ENCODE peak calls at places on chromosomes 13 and 19, in ten cellular contexts. X is GM23338, N is upper lobe of right lung, D is AG04449, Z is cardiac fibroblast, H is left lung, J is psoas muscle, G is cardiac muscle cell, B is astrocyte of the spinal cord, V is foreskin fibroblast. C is an unnamed sample.

GRCh38 chr13:36981156-36981743 is 17.9 kb downstream of the ALG5 start:
- DNase-seq in X (peak; percentile 56), N (no peak), D (no peak), Z (peak; percentile 78), H (no peak), J (no peak), G (peak; percentile 52), B (peak; percentile 71), V (peak; percentile 27), C (peak; percentile 81)

GRCh38 chr13:19681517-19681916 is 48.1 kb downstream of the MPHOSPH8 start:
- DNase-seq in X (peak; percentile 87), N (no peak), D (no peak), Z (peak; percentile 22), H (no peak), J (no peak), G (no peak), B (peak; percentile 33), V (no peak), C (no peak)

GRCh38 chr13:85163063-85163462 is 636.2 kb downstream of the SLITRK6 start:
- DNase-seq in X (no peak), N (no peak), D (no peak), Z (no peak), H (no peak), J (no peak), G (no peak), B (no peak), V (no peak), C (no peak)

GRCh38 chr13:40275636-40276035 is 390.8 kb downstream of the FOXO1 start:
- DNase-seq in X (no peak), N (no peak), D (no peak), Z (peak; percentile 65), H (no peak), J (no peak), G (no peak), B (no peak), V (peak; percentile 21), C (peak; percentile 28)

GRCh38 chr19:36508325-36508724 is 19.0 kb upstream of the ZNF566 start:
- DNase-seq in X (no peak), N (no peak), D (no peak), Z (no peak), H (no peak), J (no peak), G (no peak), B (no peak), V (no peak), C (no peak)

GRCh38 chr13:37225414-37226047 is 120.1 kb upstream of the CSNK1A1L start:
- DNase-seq in X (no peak), N (no peak), D (peak; percentile 37), Z (peak; percentile 73), H (no peak), J (no peak), G (no peak), B (peak; percentile 76), V (no peak), C (peak; percentile 89)

GRCh38 chr13:70162141-70162540 is 53.9 kb upstream of the KLHL1 start:
- DNase-seq in X (peak; percentile 36), N (no peak), D (no peak), Z (no peak), H (no peak), J (no peak), G (peak; percentile 83), B (no peak), V (no peak), C (no peak)

GRCh38 chr19:45827459-45828093 is 12.5 kb upstream of the RSPH6A start:
- DNase-seq in X (peak; percentile 36), N (no peak), D (no peak), Z (no peak), H (peak; percentile 43), J (peak; percentile 37), G (no peak), B (no peak), V (no peak), C (no peak)

GRCh38 chr13:63304497-63304896 is 1888.8 kb upstream of the PCDH20 start:
- DNase-seq in X (no peak), N (no peak), D (no peak), Z (no peak), H (no peak), J (no peak), G (no peak), B (no peak), V (no peak), C (no peak)

GRCh38 chr13:36601186-36601585 is 72.6 kb upstream of the SERTM1 start:
- DNase-seq in X (no peak), N (no peak), D (no peak), Z (peak; percentile 1), H (no peak), J (no peak), G (no peak), B (peak; percentile 3), V (no peak), C (no peak)

GRCh38 chr13:113890758-113891480 is 27.0 kb upstream of the GAS6 start:
- DNase-seq in X (peak; percentile 52), N (no peak), D (no peak), Z (no peak), H (no peak), J (no peak), G (no peak), B (no peak), V (no peak), C (peak; percentile 49)

GRCh38 chr13:36275190-36276002 is 22.2 kb downstream of the CCDC169 start:
- DNase-seq in X (peak; percentile 85), N (no peak), D (no peak), Z (peak; percentile 89), H (no peak), J (no peak), G (peak; percentile 71), B (peak; percentile 82), V (peak; percentile 30), C (peak; percentile 89)

GRCh38 chr19:19033176-19033425 is 216 bp downstream of the SUGP2 start:
- DNase-seq in X (no peak), N (no peak), D (no peak), Z (no peak), H (no peak), J (no peak), G (no peak), B (no peak), V (no peak), C (no peak)

GRCh38 chr19:19028526-19028925 is 4.8 kb downstream of the SUGP2 start:
- DNase-seq in X (no peak), N (no peak), D (no peak), Z (no peak), H (no peak), J (no peak), G (no peak), B (no peak), V (no peak), C (no peak)

GRCh38 chr19:19032420-19033175 is 719 bp downstream of the SUGP2 start:
- DNase-seq in X (peak; percentile 98), N (peak; percentile 87), D (peak; percentile 72), Z (peak; percentile 95), H (no peak), J (peak; percentile 94), G (peak; percentile 96), B (peak; percentile 94), V (peak; percentile 92), C (peak; percentile 93)

GRCh38 chr19:19034204-19034624 is 811 bp downstream of the ARMC6 start:
- DNase-seq in X (peak; percentile 87), N (peak; percentile 80), D (no peak), Z (peak; percentile 71), H (peak; percentile 87), J (no peak), G (peak; percentile 70), B (peak; percentile 58), V (peak; percentile 67), C (peak; percentile 43)

DNA sequence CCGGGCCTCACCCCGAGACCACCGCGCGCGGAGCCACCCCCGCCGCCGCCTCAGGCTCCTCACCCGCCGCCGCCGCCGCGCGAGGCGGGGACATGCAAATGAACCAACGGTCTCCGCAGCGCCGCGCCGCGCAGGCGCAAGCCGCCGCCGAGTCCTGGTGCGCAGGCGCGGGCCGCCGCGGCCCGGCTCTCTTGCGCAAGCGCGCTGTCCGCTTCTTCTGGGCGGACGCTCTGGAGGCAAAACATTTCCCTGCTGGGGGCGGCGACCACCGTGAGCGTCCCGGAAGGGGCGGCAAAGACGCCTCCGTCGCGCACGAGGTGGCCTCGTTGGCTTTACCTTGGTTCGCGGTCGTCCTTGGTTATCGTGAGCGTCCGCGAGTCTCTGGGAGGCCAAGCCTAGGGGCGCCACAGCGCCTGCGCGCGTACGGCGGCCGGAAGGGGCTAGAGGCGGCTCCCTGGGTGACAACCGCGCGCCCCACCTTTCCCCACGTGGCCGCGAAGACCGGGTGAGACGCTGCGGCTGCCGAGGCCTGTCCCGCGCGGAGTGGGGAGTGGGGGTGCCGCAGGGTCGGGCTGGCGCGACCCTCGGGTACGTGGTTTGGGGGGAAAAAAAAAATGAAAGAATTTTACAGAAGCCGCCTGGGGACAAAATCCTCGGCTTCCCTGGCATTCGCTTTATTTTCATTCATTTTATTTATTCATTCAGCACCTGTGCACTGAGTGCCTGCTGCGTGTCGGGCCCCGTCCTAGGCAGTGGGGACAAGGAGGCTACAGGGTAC is at the start of the genes ARMC6 and SUGP2:
- DNase-seq in X (peak; percentile 87), N (peak; percentile 94), D (peak; percentile 9), Z (peak; percentile 86), H (peak; percentile 97), J (peak; percentile 93), G (peak; percentile 93), B (peak; percentile 85), V (peak; percentile 80), C (peak; percentile 83)
- TF ChIP-seq CTCF in X (no peak), N (peak; percentile 14), D (no peak), Z (no peak), H (no peak), J (peak; percentile 10), G (no peak), B (no peak), V (no peak), C (peak; percentile 19)

DNA sequence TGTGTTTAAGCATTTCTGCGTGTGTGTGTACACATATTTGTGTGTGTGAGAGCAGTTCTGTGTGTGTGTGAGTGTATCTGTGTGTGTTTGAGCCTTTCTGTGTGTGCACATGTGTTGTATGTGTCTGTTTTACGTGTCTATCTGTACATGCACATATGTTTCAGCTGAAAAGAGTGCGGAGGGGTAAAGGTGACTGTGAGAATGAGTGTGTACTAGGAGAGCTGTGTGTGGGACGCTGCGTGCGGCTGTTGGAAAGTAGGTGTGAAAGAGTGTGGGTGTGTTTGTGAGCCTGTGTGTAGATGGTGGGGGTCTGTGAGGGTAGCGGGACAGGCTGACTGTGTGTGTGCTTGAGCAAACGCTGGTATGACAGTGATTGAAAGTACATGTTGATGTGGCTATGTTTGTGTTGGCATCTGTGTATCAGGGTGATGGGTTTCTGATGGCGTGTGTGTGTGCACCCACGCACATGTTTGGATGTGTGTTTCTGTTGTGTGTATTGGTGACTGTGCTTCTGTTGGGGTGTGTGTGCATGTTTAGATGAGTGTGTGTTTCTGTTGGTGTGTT is 7.5 kb upstream of the TPM4 start:
- DNase-seq in X (no peak), N (no peak), D (no peak), Z (no peak), H (no peak), J (no peak), G (no peak), B (no peak), V (no peak), C (no peak)
- H3K4me3 ChIP-seq in X (no peak overlapping the region), N (peak overlapping the region; percentile 50), D (peak overlapping the region; percentile 62), Z (peak overlapping the region; percentile 48), H (peak overlapping the region; percentile 16), J (peak overlapping the region; percentile 41), G (no peak overlapping the region), B (peak overlapping the region; percentile 36), V (peak overlapping the region; percentile 32), C (peak overlapping the region; percentile 63)

GRCh38 chr19:2231621-2232221 is 4.4 kb downstream of the PLEKHJ1 start:
- DNase-seq in X (no peak), N (no peak), D (no peak), Z (no peak), H (no peak), J (no peak), G (no peak), B (no peak), V (no peak), C (no peak)
- TF ChIP-seq CTCF in X (peak; percentile 20), N (no peak), D (no peak), Z (no peak), H (no peak), J (peak; percentile 31), G (no peak), B (no peak), V (no peak), C (peak; percentile 12)

GRCh38 chr19:6587093-6587820 is 3.7 kb downstream of the CD70 start:
- DNase-seq in X (peak; percentile 77), N (no peak), D (no peak), Z (no peak), H (no peak), J (no peak), G (no peak), B (no peak), V (no peak), C (peak; percentile 51)
- H3K4me3 ChIP-seq in X (peak overlapping the region; percentile 74), N (no peak overlapping the region), D (peak overlapping the region; percentile 42), Z (no peak overlapping the region), H (no peak overlapping the region), J (no peak overlapping the region), G (peak overlapping the region; percentile 24), B (no peak overlapping the region), V (no peak overlapping the region), C (peak overlapping the region; percentile 52)